ENCODE peak calls at places on chromosomes 3 and 15, in eight cellular contexts. C, V, G, R, Z, N, J and W are unnamed samples.

GRCh38 chr3:44468572-44469520 is 8.6 kb downstream of the ZNF445 start:
- DNase-seq in G (no peak), Z (no peak), R (no peak), C (no peak), J (no peak), N (no peak), V (peak; percentile 40), W (no peak)

GRCh38 chr3:147941984-147942383 is 532.8 kb downstream of the ZIC1 start:
- DNase-seq in J (no peak), C (no peak), G (no peak), N (no peak), R (no peak), V (no peak), Z (no peak), W (no peak)

GRCh38 chr3:11601446-11602241 is 42.1 kb downstream of the VGLL4 start:
- DNase-seq in J (no peak), N (no peak), R (peak; percentile 76), V (no peak), C (no peak), Z (no peak), G (peak; percentile 73), W (no peak)

GRCh38 chr15:65115086-65115485 is at the start of gene UBAP1L:
- DNase-seq in J (peak; percentile 1), N (no peak), C (no peak), V (no peak), Z (no peak), G (no peak), R (no peak), W (no peak)

GRCh38 chr15:41501191-41501917 is 7.7 kb downstream of the ITPKA start:
- DNase-seq in V (no peak), Z (no peak), G (no peak), J (no peak), R (no peak), N (no peak), C (no peak), W (no peak)

GRCh38 chr15:69941206-69941605 is 156.5 kb downstream of the TLE3 start:
- DNase-seq in C (no peak), Z (no peak), G (no peak), V (no peak), R (peak; percentile 9), J (no peak), N (no peak), W (no peak)

GRCh38 chr3:117322866-117323265 is 613.3 kb downstream of the TUSC7 start:
- DNase-seq in Z (no peak), J (no peak), N (no peak), G (no peak), R (no peak), V (no peak), C (no peak), W (no peak)

GRCh38 chr15:63497642-63498100 is 6.7 kb upstream of the USP3 start:
- DNase-seq in Z (no peak), V (no peak), J (no peak), N (no peak), C (no peak), G (peak; percentile 55), R (peak; percentile 81), W (peak; percentile 26)

GRCh38 chr3:179181021-179181472 is 32.9 kb downstream of the PIK3CA start:
- DNase-seq in J (no peak), R (no peak), V (peak; percentile 73), G (no peak), N (no peak), C (no peak), Z (no peak), W (no peak)

GRCh38 chr3:76930712-76931111 is 109.2 kb upstream of the ROBO2 start:
- DNase-seq in J (no peak), G (no peak), R (no peak), Z (no peak), C (no peak), V (no peak), N (no peak), W (no peak)

GRCh38 chr3:31704651-31705179 is 172.0 kb downstream of the STT3B start:
- DNase-seq in C (no peak), J (no peak), G (no peak), R (no peak), N (no peak), Z (no peak), V (peak; percentile 78), W (peak; percentile 82)

GRCh38 chr15:98546325-98546724 is 102.0 kb upstream of the IGF1R start:
- DNase-seq in V (no peak), N (no peak), Z (no peak), G (no peak), J (no peak), R (no peak), C (no peak), W (no peak)

GRCh38 chr15:60137711-60138396 is 133.7 kb downstream of the FOXB1 start:
- DNase-seq in Z (no peak), N (no peak), V (peak; percentile 32), C (no peak), R (no peak), J (no peak), G (no peak), W (no peak)

GRCh38 chr3:133699467-133699866 is 37.7 kb upstream of the TOPBP1 start:
- DNase-seq in J (no peak), R (no peak), G (no peak), N (no peak), C (no peak), Z (no peak), V (no peak), W (no peak)

GRCh38 chr3:111084911-111085310 is 13.3 kb downstream of the NECTIN3 start:
- DNase-seq in G (no peak), N (no peak), R (no peak), Z (no peak), J (no peak), V (no peak), C (no peak), W (no peak)

GRCh38 chr15:51077565-51078153 is 17.0 kb downstream of the TNFAIP8L3 start:
- DNase-seq in Z (no peak), J (no peak), N (peak; percentile 49), C (no peak), V (no peak), R (peak; percentile 83), G (peak; percentile 70), W (peak; percentile 77)